ENCODE peak calls at places on chromosomes 6 and 20, in four cellular contexts. R, M, B and D are unnamed samples.

GRCh38 chr6:41921712-41921998 is 356 bp downstream of the BYSL start:
- DNase-seq in R (no peak), B (no peak), M (no peak), D (no peak)

GRCh38 chr6:43113431-43114260 is 37.5 kb downstream of the PTK7 start:
- DNase-seq in R (no peak), B (no peak), M (no peak), D (no peak)

GRCh38 chr20:38631155-38632022 is 29.8 kb downstream of the ARHGAP40 start:
- DNase-seq in R (no peak), B (no peak), M (no peak), D (no peak)

GRCh38 chr6:25449774-25450173 is 170.6 kb downstream of the CARMIL1 start:
- DNase-seq in M (no peak), B (no peak), R (peak; percentile 72), D (no peak)

GRCh38 chr6:160015778-160016684 is 47.1 kb downstream of the IGF2R start:
- DNase-seq in M (no peak), B (peak; percentile 11), R (no peak), D (no peak)

GRCh38 chr6:163391983-163392382 is 22.5 kb upstream of the QKI start:
- DNase-seq in M (no peak), R (no peak), B (no peak), D (no peak)

GRCh38 chr20:3068986-3069900 is 2.2 kb upstream of the OXT start:
- DNase-seq in B (no peak), M (no peak), R (peak; percentile 59), D (no peak)

GRCh38 chr20:454951-455350 is 7.4 kb downstream of the TBC1D20 start:
- DNase-seq in R (no peak), M (no peak), B (no peak), D (no peak)

GRCh38 chr20:47876348-47877056 is 91.2 kb upstream of the SULF2 start:
- DNase-seq in B (no peak), M (no peak), R (no peak), D (no peak)

GRCh38 chr6:150299873-150300485 is 68.8 kb upstream of the IYD start:
- DNase-seq in B (no peak), R (no peak), M (no peak), D (no peak)

GRCh38 chr6:40320947-40321346 is 266.2 kb downstream of the LRFN2 start:
- DNase-seq in R (no peak), B (no peak), M (no peak), D (no peak)

GRCh38 chr20:54491443-54491842 is 16.1 kb downstream of the DOK5 start:
- DNase-seq in R (no peak), M (no peak), B (no peak), D (no peak)

GRCh38 chr20:56630086-56630493 is 984 bp downstream of the TFAP2C start:
- DNase-seq in B (no peak), M (no peak), R (peak; percentile 91), D (no peak)

GRCh38 chr20:51542033-51542893 is at the start of gene NFATC2:
- DNase-seq in M (no peak), R (peak; percentile 69), B (peak; percentile 44), D (no peak)

GRCh38 chr6:73710470-73710869 is 14.5 kb downstream of the CD109 start:
- DNase-seq in M (no peak), B (no peak), R (no peak), D (no peak)

GRCh38 chr20:50127587-50128519 is 14.9 kb upstream of the UBE2V1 start:
- DNase-seq in R (no peak), B (no peak), M (no peak), D (no peak)

GRCh38 chr6:123380257-123380656 is 256.5 kb downstream of the TRDN start:
- DNase-seq in R (peak; percentile 68), B (no peak), M (peak; percentile 37), D (no peak)

GRCh38 chr20:4781211-4781610 is 59.5 kb downstream of the PRND start:
- DNase-seq in M (no peak), R (no peak), B (no peak), D (no peak)

GRCh38 chr20:7371518-7372158 is 568.6 kb downstream of the HAO1 start:
- DNase-seq in B (no peak), M (no peak), R (no peak), D (no peak)

GRCh38 chr6:13120483-13121482 is 207.6 kb downstream of the TBC1D7 start:
- DNase-seq in B (no peak), R (peak; percentile 56), M (no peak), D (no peak)

GRCh38 chr6:133099573-133099972 is 141.6 kb upstream of the EYA4 start:
- DNase-seq in B (no peak), R (peak; percentile 63), M (no peak), D (peak; percentile 4)

GRCh38 chr6:85044336-85044735 is 279.9 kb upstream of the TBX18 start:
- DNase-seq in M (no peak), R (no peak), B (no peak), D (no peak)

GRCh38 chr6:147075326-147075840 is 128.8 kb upstream of the STXBP5 start:
- DNase-seq in M (no peak), B (no peak), R (no peak), D (no peak)

GRCh38 chr6:513058-513457 is 121.5 kb downstream of the IRF4 start:
- DNase-seq in B (no peak), M (no peak), R (no peak), D (no peak)

GRCh38 chr6:109304284-109305015 is 77.8 kb downstream of the CD164 start:
- DNase-seq in M (no peak), B (no peak), R (no peak), D (no peak)

GRCh38 chr20:58639182-58640146 is 11.6 kb upstream of the STX16 start:
- DNase-seq in B (no peak), R (no peak), M (no peak), D (no peak)

GRCh38 chr6:36226648-36227047 is 30.1 kb downstream of the BRPF3 start:
- DNase-seq in M (no peak), B (no peak), R (no peak), D (no peak)

GRCh38 chr20:47727170-47727880 is 58.0 kb downstream of the SULF2 start:
- DNase-seq in R (no peak), B (peak; percentile 58), M (peak; percentile 43), D (no peak)

GRCh38 chr6:140050232-140050995 is 676.0 kb upstream of the CITED2 start:
- DNase-seq in B (no peak), M (no peak), R (peak; percentile 21), D (no peak)

GRCh38 chr20:23520185-23520584 is 29.3 kb downstream of the CST8 start:
- DNase-seq in M (no peak), R (no peak), B (no peak), D (no peak)

GRCh38 chr6:85126448-85127178 is 323.3 kb upstream of the NT5E start:
- DNase-seq in M (peak; percentile 13), R (peak; percentile 88), B (no peak), D (peak; percentile 55)

GRCh38 chr6:151092561-151092960 is 147.2 kb upstream of the AKAP12 start:
- DNase-seq in R (no peak), B (no peak), M (no peak), D (no peak)

GRCh38 chr20:63815613-63815862 is 15.5 kb downstream of the ZBTB46 start:
- DNase-seq in M (no peak), B (no peak), R (no peak), D (no peak)

GRCh38 chr6:30323806-30324205 is 2.9 kb upstream of the TRIM39 start:
- DNase-seq in B (no peak), R (no peak), M (no peak), D (no peak)

GRCh38 chr20:37897008-37897548 is 5.8 kb upstream of the VSTM2L start:
- DNase-seq in R (peak; percentile 75), M (no peak), B (no peak), D (no peak)